ENCODE peak calls at places on chromosome 13, in seven cellular contexts. One of them, this sample, is unnamed.
A peak's percentile ranks its signal among the peaks of the same experiment; 100 is the strongest.

GRCh38 chr13:51452391-51453307 is at the start of gene INTS6:
- DNase-seq in endodermal cell: peak; percentile 99
- DNase-seq in progenitor cell of endocrine pancreas: peak; percentile 97
- DNase-seq in left lung: peak; percentile 100
- DNase-seq in colonic mucosa: peak; percentile 99
- DNase-seq in epithelial cell of esophagus: peak; percentile 99
- DNase-seq in OCI-LY7: peak; percentile 100
- DNase-seq in this sample: peak; percentile 98

GRCh38 chr13:74015137-74015536 is 119.1 kb downstream of the KLF12 start:
- DNase-seq in endodermal cell: no peak
- DNase-seq in progenitor cell of endocrine pancreas: no peak
- DNase-seq in left lung: no peak
- DNase-seq in colonic mucosa: no peak
- DNase-seq in epithelial cell of esophagus: peak; percentile 36
- DNase-seq in OCI-LY7: peak; percentile 25
- DNase-seq in this sample: no peak

GRCh38 chr13:48741377-48741776 is 87.6 kb downstream of the CYSLTR2 start:
- DNase-seq in endodermal cell: no peak
- DNase-seq in progenitor cell of endocrine pancreas: no peak
- DNase-seq in left lung: no peak
- DNase-seq in colonic mucosa: no peak
- DNase-seq in epithelial cell of esophagus: no peak
- DNase-seq in OCI-LY7: no peak
- DNase-seq in this sample: no peak

GRCh38 chr13:72839831-72840426 is 58.0 kb downstream of the PIBF1 start:
- DNase-seq in endodermal cell: peak; percentile 81
- DNase-seq in progenitor cell of endocrine pancreas: peak; percentile 17
- DNase-seq in left lung: no peak
- DNase-seq in colonic mucosa: peak; percentile 78
- DNase-seq in epithelial cell of esophagus: peak; percentile 78
- DNase-seq in OCI-LY7: peak; percentile 39
- DNase-seq in this sample: peak; percentile 54

GRCh38 chr13:113898391-113898790 is 34.5 kb upstream of the GAS6 start:
- DNase-seq in endodermal cell: no peak
- DNase-seq in progenitor cell of endocrine pancreas: no peak
- DNase-seq in left lung: no peak
- DNase-seq in colonic mucosa: no peak
- DNase-seq in epithelial cell of esophagus: no peak
- DNase-seq in OCI-LY7: no peak
- DNase-seq in this sample: no peak

GRCh38 chr13:30019648-30020626 is 169.5 kb upstream of the UBL3 start:
- DNase-seq in endodermal cell: peak; percentile 67
- DNase-seq in progenitor cell of endocrine pancreas: no peak
- DNase-seq in left lung: no peak
- DNase-seq in colonic mucosa: no peak
- DNase-seq in epithelial cell of esophagus: no peak
- DNase-seq in OCI-LY7: no peak
- DNase-seq in this sample: no peak

GRCh38 chr13:75372517-75372916 is 109.5 kb downstream of the TBC1D4 start:
- DNase-seq in endodermal cell: no peak
- DNase-seq in progenitor cell of endocrine pancreas: no peak
- DNase-seq in left lung: no peak
- DNase-seq in colonic mucosa: peak; percentile 32
- DNase-seq in epithelial cell of esophagus: peak; percentile 57
- DNase-seq in OCI-LY7: peak; percentile 74
- DNase-seq in this sample: no peak

GRCh38 chr13:38763446-38764381 is 76.8 kb downstream of the FREM2 start:
- DNase-seq in endodermal cell: peak; percentile 70
- DNase-seq in progenitor cell of endocrine pancreas: no peak
- DNase-seq in left lung: no peak
- DNase-seq in colonic mucosa: no peak
- DNase-seq in epithelial cell of esophagus: peak; percentile 55
- DNase-seq in OCI-LY7: peak; percentile 2
- DNase-seq in this sample: peak; percentile 13

GRCh38 chr13:62014299-62014698 is 598.6 kb upstream of the PCDH20 start:
- DNase-seq in endodermal cell: no peak
- DNase-seq in progenitor cell of endocrine pancreas: no peak
- DNase-seq in left lung: no peak
- DNase-seq in colonic mucosa: no peak
- DNase-seq in epithelial cell of esophagus: peak; percentile 25
- DNase-seq in OCI-LY7: peak; percentile 32
- DNase-seq in this sample: no peak

GRCh38 chr13:21576424-21576823 is 27.5 kb downstream of the MICU2 start:
- DNase-seq in endodermal cell: no peak
- DNase-seq in progenitor cell of endocrine pancreas: no peak
- DNase-seq in left lung: no peak
- DNase-seq in colonic mucosa: no peak
- DNase-seq in epithelial cell of esophagus: no peak
- DNase-seq in OCI-LY7: no peak
- DNase-seq in this sample: no peak

GRCh38 chr13:99296270-99296865 is 10.8 kb downstream of the GPR183 start:
- DNase-seq in endodermal cell: no peak
- DNase-seq in progenitor cell of endocrine pancreas: no peak
- DNase-seq in left lung: no peak
- DNase-seq in colonic mucosa: no peak
- DNase-seq in epithelial cell of esophagus: no peak
- DNase-seq in OCI-LY7: no peak
- DNase-seq in this sample: no peak

GRCh38 chr13:109918179-109918651 is 131.8 kb upstream of the IRS2 start:
- DNase-seq in endodermal cell: no peak
- DNase-seq in progenitor cell of endocrine pancreas: no peak
- DNase-seq in left lung: no peak
- DNase-seq in colonic mucosa: no peak
- DNase-seq in epithelial cell of esophagus: peak; percentile 26
- DNase-seq in OCI-LY7: no peak
- DNase-seq in this sample: no peak

GRCh38 chr13:38135590-38135989 is 214.1 kb upstream of the UFM1 start:
- DNase-seq in endodermal cell: no peak
- DNase-seq in progenitor cell of endocrine pancreas: no peak
- DNase-seq in left lung: no peak
- DNase-seq in colonic mucosa: no peak
- DNase-seq in epithelial cell of esophagus: no peak
- DNase-seq in OCI-LY7: no peak
- DNase-seq in this sample: no peak

DNA sequence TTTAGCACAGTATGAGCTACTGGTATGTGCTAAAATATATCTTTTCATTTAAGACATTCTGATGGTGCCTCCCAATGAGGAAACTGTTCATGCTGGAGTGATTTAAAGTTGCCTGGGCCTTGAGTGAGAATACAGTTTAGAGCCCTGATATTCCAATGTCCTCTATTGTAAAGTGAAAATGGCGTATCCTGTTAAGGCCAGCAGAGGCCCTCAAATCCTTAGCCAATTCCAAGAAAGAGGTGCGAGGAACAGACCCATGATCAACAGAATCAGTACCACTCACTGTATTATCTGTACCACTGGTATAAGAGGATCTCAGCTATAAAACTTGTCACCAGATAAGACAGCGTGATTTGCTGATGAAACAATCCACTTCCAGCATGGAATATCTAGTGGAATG is 273.1 kb upstream of the SLITRK5 start:
- DNase-seq in endodermal cell: no peak
- DNase-seq in progenitor cell of endocrine pancreas: no peak
- DNase-seq in left lung: no peak
- DNase-seq in colonic mucosa: no peak
- DNase-seq in epithelial cell of esophagus: no peak
- DNase-seq in OCI-LY7: no peak
- DNase-seq in this sample: no peak
- TF ChIP-seq CTCF in endodermal cell: peak; percentile 54
- TF ChIP-seq CTCF in progenitor cell of endocrine pancreas: no peak
- TF ChIP-seq CTCF in left lung: no peak
- TF ChIP-seq CTCF in colonic mucosa: no peak
- TF ChIP-seq CTCF in epithelial cell of esophagus: no peak
- TF ChIP-seq CTCF in OCI-LY7: peak; percentile 15
- TF ChIP-seq CTCF in this sample: no peak

GRCh38 chr13:107681611-107682010 is 533.7 kb downstream of the LIG4 start:
- DNase-seq in endodermal cell: no peak
- DNase-seq in progenitor cell of endocrine pancreas: no peak
- DNase-seq in left lung: no peak
- DNase-seq in colonic mucosa: no peak
- DNase-seq in epithelial cell of esophagus: no peak
- DNase-seq in OCI-LY7: no peak
- DNase-seq in this sample: no peak

GRCh38 chr13:107685876-107686275 is 529.5 kb downstream of the LIG4 start:
- DNase-seq in endodermal cell: no peak
- DNase-seq in progenitor cell of endocrine pancreas: no peak
- DNase-seq in left lung: no peak
- DNase-seq in colonic mucosa: no peak
- DNase-seq in epithelial cell of esophagus: no peak
- DNase-seq in OCI-LY7: no peak
- DNase-seq in this sample: no peak

GRCh38 chr13:107675847-107676550 is 539.3 kb downstream of the LIG4 start:
- DNase-seq in endodermal cell: no peak
- DNase-seq in progenitor cell of endocrine pancreas: no peak
- DNase-seq in left lung: no peak
- DNase-seq in colonic mucosa: no peak
- DNase-seq in epithelial cell of esophagus: no peak
- DNase-seq in OCI-LY7: no peak
- DNase-seq in this sample: no peak

GRCh38 chr13:107678075-107678689 is 537.2 kb downstream of the LIG4 start:
- DNase-seq in endodermal cell: no peak
- DNase-seq in progenitor cell of endocrine pancreas: no peak
- DNase-seq in left lung: no peak
- DNase-seq in colonic mucosa: no peak
- DNase-seq in epithelial cell of esophagus: no peak
- DNase-seq in OCI-LY7: no peak
- DNase-seq in this sample: no peak

DNA sequence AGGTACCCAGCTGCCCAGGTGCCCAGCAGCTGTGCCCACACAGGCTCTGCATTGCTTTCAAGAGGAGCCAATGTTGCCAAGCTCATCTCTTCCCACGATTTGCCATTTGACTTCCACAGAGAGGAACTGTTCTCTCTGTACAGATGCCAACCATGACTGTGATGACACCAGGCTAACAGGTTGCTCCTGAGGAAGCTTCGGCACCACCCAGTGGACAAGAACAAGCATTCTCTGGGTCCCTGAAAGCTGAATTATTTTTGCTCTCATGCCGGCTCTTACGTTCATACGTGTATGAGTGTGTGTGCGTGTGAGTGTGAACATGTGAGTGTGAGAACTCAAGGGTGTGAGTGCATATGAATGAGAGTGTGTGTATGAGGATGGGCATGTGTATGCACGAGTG is 535.2 kb downstream of the LIG4 start:
- DNase-seq in endodermal cell: no peak
- DNase-seq in progenitor cell of endocrine pancreas: no peak
- DNase-seq in left lung: no peak
- DNase-seq in colonic mucosa: no peak
- DNase-seq in epithelial cell of esophagus: no peak
- DNase-seq in OCI-LY7: no peak
- DNase-seq in this sample: no peak
- TF ChIP-seq CTCF in endodermal cell: peak; percentile 61
- TF ChIP-seq CTCF in progenitor cell of endocrine pancreas: peak; percentile 16
- TF ChIP-seq CTCF in left lung: no peak
- TF ChIP-seq CTCF in colonic mucosa: no peak
- TF ChIP-seq CTCF in epithelial cell of esophagus: no peak
- TF ChIP-seq CTCF in OCI-LY7: no peak
- TF ChIP-seq CTCF in this sample: no peak

DNA sequence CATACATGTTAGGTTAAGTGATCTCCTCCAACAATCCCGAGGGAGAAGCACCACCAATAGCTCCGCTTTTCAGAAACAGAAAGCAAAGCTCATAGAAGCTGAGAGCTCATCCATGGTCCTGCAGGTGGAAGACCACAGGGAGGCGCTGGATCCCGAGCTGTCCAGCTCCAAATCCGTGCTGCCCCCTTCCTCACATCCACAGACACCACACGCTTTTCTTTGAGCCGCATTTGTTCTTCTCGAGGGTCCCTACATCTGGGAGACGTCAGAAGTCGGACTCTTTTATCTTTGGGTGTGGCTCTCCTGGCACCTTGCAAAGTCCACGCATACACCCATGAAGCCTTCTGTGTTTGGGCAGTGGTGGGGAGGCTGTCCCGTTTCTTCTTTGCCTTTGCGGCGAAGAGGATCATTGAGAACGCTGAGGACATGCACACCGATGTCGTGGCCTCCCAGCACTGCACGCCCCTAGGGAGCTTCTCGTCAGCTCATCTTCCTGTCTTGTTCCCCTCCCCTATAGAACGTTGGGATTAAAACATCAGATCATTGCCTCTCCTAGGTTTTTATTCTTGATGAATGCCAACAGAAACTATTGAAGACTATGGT is 184.8 kb downstream of the TEX29 start:
- DNase-seq in endodermal cell: peak; percentile 89
- DNase-seq in progenitor cell of endocrine pancreas: no peak
- DNase-seq in left lung: no peak
- DNase-seq in colonic mucosa: no peak
- DNase-seq in epithelial cell of esophagus: no peak
- DNase-seq in OCI-LY7: peak; percentile 1
- DNase-seq in this sample: no peak
- TF ChIP-seq CTCF in endodermal cell: peak; percentile 95
- TF ChIP-seq CTCF in progenitor cell of endocrine pancreas: peak; percentile 74
- TF ChIP-seq CTCF in left lung: no peak
- TF ChIP-seq CTCF in colonic mucosa: no peak
- TF ChIP-seq CTCF in epithelial cell of esophagus: no peak
- TF ChIP-seq CTCF in OCI-LY7: peak; percentile 23
- TF ChIP-seq CTCF in this sample: peak; percentile 3

DNA sequence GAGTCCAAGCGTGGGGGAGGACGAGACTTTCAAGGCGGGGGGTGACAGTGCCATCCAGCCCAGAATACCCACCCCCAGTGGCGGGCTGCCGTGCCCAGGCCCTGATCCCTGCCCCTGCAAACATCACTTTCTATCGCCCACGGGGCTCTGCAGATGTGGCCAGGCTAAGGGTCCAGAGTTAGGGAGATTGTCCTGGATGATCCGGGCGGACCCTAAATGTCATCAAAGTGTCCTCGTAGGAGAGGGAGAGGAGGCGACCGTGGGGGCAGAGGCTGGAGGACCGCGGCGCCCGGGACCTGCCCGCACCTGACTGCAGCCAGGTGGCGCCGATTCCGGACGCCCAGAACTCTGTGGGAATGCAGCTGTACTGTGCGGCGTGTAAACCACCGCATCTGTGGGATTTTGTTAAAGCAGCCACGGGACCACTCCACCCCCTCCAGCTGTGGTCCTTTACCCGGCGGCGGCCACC is 32.4 kb downstream of the GJA3 start:
- DNase-seq in endodermal cell: peak; percentile 72
- DNase-seq in progenitor cell of endocrine pancreas: peak; percentile 21
- DNase-seq in left lung: no peak
- DNase-seq in colonic mucosa: peak; percentile 33
- DNase-seq in epithelial cell of esophagus: peak; percentile 18
- DNase-seq in OCI-LY7: no peak
- DNase-seq in this sample: no peak
- TF ChIP-seq CTCF in endodermal cell: peak; percentile 74
- TF ChIP-seq CTCF in progenitor cell of endocrine pancreas: peak; percentile 52
- TF ChIP-seq CTCF in left lung: peak; percentile 26
- TF ChIP-seq CTCF in colonic mucosa: peak; percentile 39
- TF ChIP-seq CTCF in epithelial cell of esophagus: peak; percentile 49
- TF ChIP-seq CTCF in OCI-LY7: peak; percentile 42
- TF ChIP-seq CTCF in this sample: peak; percentile 39

This sample was measured in GM13977.